ENCODE peak calls at places on chromosomes 2 and 18, in six cellular contexts. G is GM12892, R is HepG2, H is endothelial cell of umbilical vein, D is H1, S is sigmoid colon. Y is an unnamed sample.

GRCh38 chr2:40451926-40452605 is at the start of gene SLC8A1:
- DNase-seq in G (peak), R (no peak), H (peak), D (peak), S (peak), Y (no peak)

GRCh38 chr2:239274391-239275001 is 126.3 kb downstream of the HDAC4 start:
- DNase-seq in G (no peak), R (no peak), H (no peak), D (no peak), S (peak), Y (peak)

GRCh38 chr2:138475394-138475793 is 26.2 kb upstream of the SPOPL start:
- DNase-seq in G (no peak), R (peak), H (peak), D (no peak), S (no peak), Y (no peak)

GRCh38 chr2:191593622-191594416 is 84.1 kb upstream of the NABP1 start:
- DNase-seq in G (no peak), R (peak), H (no peak), D (no peak), S (no peak), Y (no peak)

GRCh38 chr2:70203086-70203485 is 12.3 kb upstream of the C2orf42 start:
- DNase-seq in G (no peak), R (no peak), H (no peak), D (no peak), S (no peak), Y (no peak)

GRCh38 chr2:114661926-114662670 is 219.7 kb downstream of the DPP10 start:
- DNase-seq in G (no peak), R (no peak), H (no peak), D (peak), S (peak), Y (no peak)

GRCh38 chr2:177646791-177647190 is 254.2 kb downstream of the AGPS start:
- DNase-seq in G (no peak), R (no peak), H (no peak), D (no peak), S (no peak), Y (no peak)

GRCh38 chr2:173355132-173355865 is 627 bp downstream of the CDCA7 start:
- DNase-seq in G (peak), R (peak), H (peak), D (peak), S (no peak), Y (peak)

GRCh38 chr2:232988444-232988843 is 24.6 kb downstream of the NGEF start:
- DNase-seq in G (no peak), R (peak), H (peak), D (no peak), S (no peak), Y (peak)

GRCh38 chr2:145687445-145688104 is 1167.7 kb upstream of the ZEB2 start:
- DNase-seq in G (no peak), R (no peak), H (no peak), D (no peak), S (no peak), Y (no peak)

GRCh38 chr2:240630771-240631560 is 5.7 kb downstream of the GPR35 start:
- DNase-seq in G (peak), R (no peak), H (no peak), D (no peak), S (no peak), Y (no peak)

GRCh38 chr18:55557211-55557610 is 30.8 kb downstream of the TCF4 start:
- DNase-seq in G (no peak), R (no peak), H (no peak), D (no peak), S (no peak), Y (no peak)

GRCh38 chr2:2720351-2720750 is 389.3 kb upstream of the MYT1L start:
- DNase-seq in G (no peak), R (no peak), H (no peak), D (no peak), S (no peak), Y (no peak)

GRCh38 chr2:203532957-203533695 is 2.0 kb downstream of the RAPH1 start:
- DNase-seq in G (no peak), R (peak), H (peak), D (no peak), S (no peak), Y (no peak)

GRCh38 chr2:35787302-35788031 is 568.1 kb upstream of the CRIM1 start:
- DNase-seq in G (no peak), R (no peak), H (peak), D (no peak), S (no peak), Y (no peak)

GRCh38 chr2:204751472-204751871 is 206.2 kb downstream of the PARD3B start:
- DNase-seq in G (no peak), R (no peak), H (no peak), D (no peak), S (no peak), Y (no peak)

GRCh38 chr18:55064760-55065159 is 105.5 kb upstream of the CCDC68 start:
- DNase-seq in G (peak), R (no peak), H (no peak), D (no peak), S (no peak), Y (no peak)

DNA sequence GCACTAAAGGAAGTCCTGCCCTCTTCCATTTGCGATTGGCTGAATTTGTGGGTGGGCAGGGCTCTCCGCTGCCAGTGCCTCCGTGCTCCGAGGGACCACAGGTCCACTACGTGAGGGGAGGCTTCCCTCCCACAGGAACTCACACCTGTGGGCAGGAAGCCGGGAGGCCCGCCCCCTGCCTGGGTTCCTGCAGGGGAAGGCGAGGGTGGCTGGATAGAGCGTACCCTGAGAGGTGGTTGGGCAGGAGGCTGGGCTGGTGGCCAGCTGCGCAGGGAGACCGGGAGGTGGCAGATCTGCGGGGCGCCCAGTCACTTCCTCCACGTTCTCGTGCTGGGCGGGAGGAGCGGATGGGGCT is 47.0 kb upstream of the PTH2R start:
- DNase-seq in G (no peak), R (no peak), H (no peak), D (peak), S (no peak), Y (no peak)
- TF ChIP-seq POLR2AphosphoS5 in G (no peak), R (no peak), H (no peak), D (no peak), S (no peak), Y (no peak)

GRCh38 chr18:49814147-49814499 is 790 bp upstream of the ACAA2 start:
- DNase-seq in G (no peak), R (peak), H (peak), D (no peak), S (peak), Y (peak)

GRCh38 chr18:49813321-49814146 is at the start of gene ACAA2:
- DNase-seq in G (peak), R (peak), H (peak), D (peak), S (peak), Y (peak)

GRCh38 chr18:49812321-49813070 is 837 bp downstream of the ACAA2 start:
- DNase-seq in G (no peak), R (no peak), H (peak), D (no peak), S (no peak), Y (no peak)

GRCh38 chr18:49813071-49813320 is 337 bp downstream of the ACAA2 start:
- DNase-seq in G (peak), R (peak), H (peak), D (no peak), S (peak), Y (peak)

GRCh38 chr18:49811151-49811938 is 2.0 kb downstream of the ACAA2 start:
- DNase-seq in G (no peak), R (no peak), H (no peak), D (no peak), S (no peak), Y (peak)
- TF ChIP-seq POLR2AphosphoS5 in G (no peak), R (no peak), H (no peak), D (no peak), S (no peak), Y (no peak)

GRCh38 chr2:99200232-99200631 is 19.2 kb downstream of the MRPL30 start:
- DNase-seq in G (no peak), R (no peak), H (no peak), D (no peak), S (no peak), Y (no peak)

GRCh38 chr2:99205491-99205890 is 24.5 kb downstream of the MRPL30 start:
- DNase-seq in G (no peak), R (no peak), H (no peak), D (peak), S (no peak), Y (no peak)

GRCh38 chr2:99198103-99198841 is 17.3 kb downstream of the MRPL30 start:
- DNase-seq in G (no peak), R (no peak), H (no peak), D (no peak), S (no peak), Y (peak)

GRCh38 chr2:99201959-99202678 is 21.1 kb downstream of the MRPL30 start:
- DNase-seq in G (no peak), R (no peak), H (no peak), D (no peak), S (no peak), Y (no peak)
- TF ChIP-seq POLR2AphosphoS5 in G (no peak), R (no peak), H (no peak), D (no peak), S (no peak), Y (no peak)

DNA sequence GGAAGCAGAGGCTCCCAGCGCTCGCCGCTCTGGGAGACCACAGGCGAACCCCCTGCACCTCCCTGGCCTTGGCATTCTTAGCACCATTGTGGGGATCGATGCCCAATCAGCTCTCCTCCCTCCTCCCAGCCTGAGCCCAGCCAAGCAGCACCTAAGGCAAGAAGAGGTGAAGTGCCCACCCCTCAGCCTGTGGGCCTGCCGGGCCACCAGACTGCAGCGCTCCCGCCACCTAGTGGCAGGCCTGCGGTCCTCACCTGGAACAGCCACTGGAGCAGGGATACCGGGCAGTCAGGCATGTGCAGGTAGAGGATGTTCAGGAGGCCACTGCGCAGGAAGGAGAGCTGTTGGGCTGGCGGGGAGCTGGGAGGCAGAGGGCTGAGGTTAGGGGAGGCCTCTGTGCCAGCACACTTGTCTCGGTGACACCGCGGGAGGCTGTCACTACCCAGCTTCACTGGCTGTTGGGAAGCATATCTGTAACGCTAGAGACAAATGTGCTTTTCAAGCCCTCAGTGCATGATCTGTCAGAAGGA is 35.2 kb downstream of the FAM178B start:
- DNase-seq in G (peak), R (peak), H (peak), D (peak), S (peak), Y (peak)
- TF ChIP-seq POLR2AphosphoS5 in G (no peak), R (no peak), H (no peak), D (no peak), S (no peak), Y (no peak)

GRCh38 chr2:119252186-119253113 is 28.8 kb downstream of the STEAP3 start:
- DNase-seq in G (no peak), R (no peak), H (peak), D (no peak), S (no peak), Y (no peak)
- TF ChIP-seq POLR2AphosphoS5 in G (no peak), R (no peak), H (peak), D (no peak), S (no peak), Y (no peak)